ENCODE peak calls at places on chromosomes 6 and 20, in five cellular contexts. One of them, this sample, is unnamed.

GRCh38 chr6:15352884-15353283 is 107.0 kb downstream of the JARID2 start:
- DNase-seq in HepG2: no peak
- DNase-seq in K562: no peak
- DNase-seq in H1: no peak
- DNase-seq in GM12878: no peak
- DNase-seq in this sample: no peak

GRCh38 chr6:25968769-25969168 is 6.2 kb downstream of the TRIM38 start:
- DNase-seq in HepG2: no peak
- DNase-seq in K562: no peak
- DNase-seq in H1: no peak
- DNase-seq in GM12878: no peak
- DNase-seq in this sample: no peak

GRCh38 chr20:54044156-54044555 is 26.2 kb downstream of the BCAS1 start:
- DNase-seq in HepG2: no peak
- DNase-seq in K562: no peak
- DNase-seq in H1: no peak
- DNase-seq in GM12878: no peak
- DNase-seq in this sample: no peak

GRCh38 chr6:165766457-165766856 is 103.4 kb upstream of the PDE10A start:
- DNase-seq in HepG2: no peak
- DNase-seq in K562: no peak
- DNase-seq in H1: no peak
- DNase-seq in GM12878: no peak
- DNase-seq in this sample: no peak

GRCh38 chr6:129490551-129491245 is 219.3 kb downstream of the ARHGAP18 start:
- DNase-seq in HepG2: peak; percentile 43
- DNase-seq in K562: peak; percentile 48
- DNase-seq in H1: no peak
- DNase-seq in GM12878: peak; percentile 68
- DNase-seq in this sample: peak; percentile 40

GRCh38 chr6:21922086-21922485 is 328.5 kb downstream of the SOX4 start:
- DNase-seq in HepG2: no peak
- DNase-seq in K562: no peak
- DNase-seq in H1: no peak
- DNase-seq in GM12878: no peak
- DNase-seq in this sample: peak; percentile 72

GRCh38 chr6:150004783-150005717 is 20.3 kb downstream of the RAET1L start:
- DNase-seq in HepG2: peak; percentile 84
- DNase-seq in K562: peak; percentile 99
- DNase-seq in H1: peak; percentile 95
- DNase-seq in GM12878: no peak
- DNase-seq in this sample: peak; percentile 97

GRCh38 chr6:24910850-24911712 is 24.7 kb downstream of the RIPOR2 start:
- DNase-seq in HepG2: no peak
- DNase-seq in K562: no peak
- DNase-seq in H1: no peak
- DNase-seq in GM12878: no peak
- DNase-seq in this sample: peak; percentile 83

GRCh38 chr6:84638286-84638685 is 126.1 kb downstream of the TBX18 start:
- DNase-seq in HepG2: no peak
- DNase-seq in K562: no peak
- DNase-seq in H1: no peak
- DNase-seq in GM12878: no peak
- DNase-seq in this sample: no peak

GRCh38 chr6:12957321-12958051 is 240.9 kb downstream of the PHACTR1 start:
- DNase-seq in HepG2: no peak
- DNase-seq in K562: no peak
- DNase-seq in H1: peak; percentile 57
- DNase-seq in GM12878: no peak
- DNase-seq in this sample: peak; percentile 62

GRCh38 chr6:109794201-109794926 is 103.3 kb downstream of the FIG4 start:
- DNase-seq in HepG2: no peak
- DNase-seq in K562: no peak
- DNase-seq in H1: no peak
- DNase-seq in GM12878: no peak
- DNase-seq in this sample: peak; percentile 20

DNA sequence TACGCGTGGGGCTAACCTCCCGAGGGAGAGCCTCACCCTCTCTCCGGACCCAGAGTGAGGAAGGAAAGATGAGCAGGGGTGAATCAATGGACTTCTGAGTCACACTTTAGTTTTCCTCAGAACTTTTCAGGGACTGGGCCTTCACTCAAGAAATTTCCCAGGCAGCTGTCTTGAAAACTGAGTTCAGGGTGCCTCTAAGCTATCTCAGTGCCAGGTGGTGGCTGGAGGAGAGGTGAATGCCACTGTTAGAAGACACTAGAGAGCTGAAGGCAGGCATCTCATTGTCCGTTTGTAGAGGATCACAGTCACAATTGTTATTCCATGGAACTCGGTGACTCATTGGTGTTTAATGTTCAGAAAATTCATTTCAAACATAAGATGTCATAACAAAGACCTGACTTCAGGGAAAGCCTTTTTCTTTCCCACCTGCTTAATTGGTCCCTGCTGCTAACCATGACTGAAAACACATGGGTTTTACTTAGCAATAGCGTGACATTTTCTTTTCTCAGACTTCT is 5.3 kb upstream of the SERPINB6 start:
- DNase-seq in HepG2: no peak
- DNase-seq in K562: no peak
- DNase-seq in H1: no peak
- DNase-seq in GM12878: no peak
- DNase-seq in this sample: no peak
- TF ChIP-seq CREB1 in HepG2: no peak
- TF ChIP-seq CREB1 in K562: no peak
- TF ChIP-seq CREB1 in H1: no peak
- TF ChIP-seq CREB1 in GM12878: no peak
- TF ChIP-seq CREB1 in this sample: no peak

DNA sequence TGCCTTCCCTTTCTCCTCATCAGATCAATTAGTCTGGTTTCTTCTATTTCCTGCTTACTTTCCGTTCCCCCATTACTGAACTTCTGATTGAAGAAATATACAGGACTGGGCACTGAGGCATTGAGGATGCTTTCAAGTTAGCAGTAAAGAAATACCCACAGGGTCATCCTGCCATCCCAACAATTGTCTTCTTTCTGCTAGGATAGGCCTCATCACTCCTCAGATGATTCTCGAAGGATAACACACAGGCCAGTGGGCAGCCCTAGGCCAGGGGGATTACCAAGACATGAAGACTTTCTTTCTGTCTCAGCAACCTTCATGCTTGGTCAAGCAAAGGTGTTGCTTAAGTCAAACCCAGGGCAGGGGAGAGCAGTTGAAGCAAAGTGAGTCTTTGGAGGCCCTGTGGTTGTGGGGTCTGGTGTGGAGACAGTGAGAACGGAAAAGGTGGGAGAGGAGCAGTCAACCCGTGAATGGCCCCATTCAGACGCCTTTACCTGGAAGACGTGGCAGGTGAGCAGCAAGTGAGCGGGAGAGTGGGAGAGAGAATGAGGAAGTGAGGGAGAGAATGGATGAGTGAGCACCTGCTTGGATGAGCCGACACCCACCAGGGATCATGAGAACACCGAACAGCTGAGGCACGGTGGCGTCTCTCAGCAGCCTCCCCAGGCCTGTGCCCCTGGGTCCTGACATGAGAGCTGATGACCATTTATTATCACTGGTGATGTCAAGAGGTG is 462.9 kb downstream of the PREX1 start:
- DNase-seq in HepG2: no peak
- DNase-seq in K562: no peak
- DNase-seq in H1: no peak
- DNase-seq in GM12878: peak; percentile 58
- DNase-seq in this sample: no peak
- H3K4me1 ChIP-seq in HepG2: peaks cover 14% of the 10 kb centered on the region
- H3K4me1 ChIP-seq in K562: no peaks in the 10 kb centered on the region
- H3K4me1 ChIP-seq in H1: peaks cover 3% of the 10 kb centered on the region
- H3K4me1 ChIP-seq in GM12878: peaks cover 38% of the 10 kb centered on the region
- H3K4me1 ChIP-seq in this sample: no peaks in the 10 kb centered on the region

DNA sequence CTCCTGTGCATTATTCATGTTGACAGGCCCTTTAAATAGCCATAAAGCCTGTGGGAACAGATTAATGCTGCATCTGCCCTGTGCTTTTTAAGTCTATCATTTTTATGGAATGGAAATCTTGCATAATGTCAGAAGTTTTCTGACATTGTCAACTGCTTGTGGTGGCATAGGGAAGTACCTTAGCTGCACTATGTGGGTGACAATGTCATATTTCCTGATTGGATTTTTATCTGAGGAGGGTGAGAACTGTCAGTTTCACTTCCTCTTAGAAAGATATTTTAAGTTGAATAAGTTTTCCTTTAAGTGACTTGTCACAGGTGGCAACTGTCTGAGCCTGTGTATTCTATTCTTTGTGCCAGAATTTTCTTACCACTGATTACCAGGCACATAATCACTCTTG is 267.9 kb downstream of the PLCB1 start:
- DNase-seq in HepG2: no peak
- DNase-seq in K562: no peak
- DNase-seq in H1: no peak
- DNase-seq in GM12878: peak; percentile 92
- DNase-seq in this sample: no peak
- TF ChIP-seq CREB1 in HepG2: no peak
- TF ChIP-seq CREB1 in K562: no peak
- TF ChIP-seq CREB1 in H1: no peak
- TF ChIP-seq CREB1 in GM12878: no peak
- TF ChIP-seq CREB1 in this sample: no peak

GRCh38 chr20:57394087-57395082 is 3.2 kb downstream of the RBM38 start:
- DNase-seq in HepG2: no peak
- DNase-seq in K562: no peak
- DNase-seq in H1: no peak
- DNase-seq in GM12878: no peak
- DNase-seq in this sample: no peak

GRCh38 chr20:57391439-57392129 is 388 bp downstream of the RBM38 start:
- DNase-seq in HepG2: no peak
- DNase-seq in K562: peak; percentile 74
- DNase-seq in H1: no peak
- DNase-seq in GM12878: no peak
- DNase-seq in this sample: peak; percentile 33

GRCh38 chr20:57392130-57392445 is 892 bp downstream of the RBM38 start:
- DNase-seq in HepG2: no peak
- DNase-seq in K562: no peak
- DNase-seq in H1: no peak
- DNase-seq in GM12878: no peak
- DNase-seq in this sample: no peak

GRCh38 chr20:57393321-57394086 is 2.3 kb downstream of the RBM38 start:
- DNase-seq in HepG2: no peak
- DNase-seq in K562: no peak
- DNase-seq in H1: no peak
- DNase-seq in GM12878: no peak
- DNase-seq in this sample: no peak

DNA sequence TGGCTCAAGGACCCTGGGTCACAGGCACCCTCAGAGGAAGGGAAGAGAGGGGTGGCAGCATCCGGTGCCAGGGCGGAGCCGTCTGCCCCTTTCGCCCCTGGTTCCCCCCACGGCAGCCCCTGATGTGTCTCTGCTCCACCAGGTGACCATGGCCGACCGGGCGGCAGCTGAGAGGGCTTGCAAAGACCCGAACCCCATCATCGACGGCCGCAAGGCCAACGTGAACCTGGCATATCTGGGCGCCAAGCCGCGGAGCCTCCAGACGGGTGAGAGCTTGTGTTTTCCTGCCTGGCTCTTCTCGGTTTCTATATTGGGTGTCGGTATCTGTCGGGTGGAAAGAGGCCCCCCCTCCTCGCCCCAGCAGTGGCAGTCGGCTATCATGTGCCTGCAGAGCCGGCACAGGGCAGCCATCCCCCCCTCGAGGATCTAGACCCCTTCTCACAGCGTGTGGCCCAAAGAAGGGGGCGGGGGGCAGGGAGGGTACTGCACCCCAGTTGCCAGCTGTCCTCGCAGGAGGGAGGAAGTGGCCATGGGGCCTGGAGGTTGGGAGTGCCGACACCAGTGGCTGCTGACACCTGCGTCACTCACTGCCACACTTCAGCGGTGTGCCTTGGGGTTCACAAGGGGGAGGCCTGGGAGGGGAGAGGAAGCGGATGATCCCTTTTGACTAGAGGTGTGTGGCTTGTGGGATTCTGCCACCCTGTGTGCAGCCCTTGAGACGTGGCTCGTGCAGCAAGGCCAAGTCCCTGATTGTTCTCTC is 1.5 kb downstream of the RBM38 start:
- DNase-seq in HepG2: no peak
- DNase-seq in K562: peak; percentile 48
- DNase-seq in H1: no peak
- DNase-seq in GM12878: no peak
- DNase-seq in this sample: no peak
- H3K4me1 ChIP-seq in HepG2: peaks cover 37% of the 10 kb centered on the region
- H3K4me1 ChIP-seq in K562: peaks cover 34% of the 10 kb centered on the region
- H3K4me1 ChIP-seq in H1: peaks cover 5% of the 10 kb centered on the region
- H3K4me1 ChIP-seq in GM12878: peaks cover 52% of the 10 kb centered on the region
- H3K4me1 ChIP-seq in this sample: peaks cover 2% of the 10 kb centered on the region

GRCh38 chr6:38352636-38353035 is 287.1 kb downstream of the BTBD9 start:
- DNase-seq in HepG2: no peak
- DNase-seq in K562: no peak
- DNase-seq in H1: no peak
- DNase-seq in GM12878: no peak
- DNase-seq in this sample: no peak

GRCh38 chr6:38355519-38355918 is 284.2 kb downstream of the BTBD9 start:
- DNase-seq in HepG2: no peak
- DNase-seq in K562: no peak
- DNase-seq in H1: no peak
- DNase-seq in GM12878: no peak
- DNase-seq in this sample: no peak

GRCh38 chr6:38354905-38355304 is 284.8 kb downstream of the BTBD9 start:
- DNase-seq in HepG2: no peak
- DNase-seq in K562: no peak
- DNase-seq in H1: no peak
- DNase-seq in GM12878: peak; percentile 17
- DNase-seq in this sample: no peak

GRCh38 chr6:38353310-38354032 is 286.3 kb downstream of the BTBD9 start:
- DNase-seq in HepG2: no peak
- DNase-seq in K562: no peak
- DNase-seq in H1: no peak
- DNase-seq in GM12878: no peak
- DNase-seq in this sample: no peak

DNA sequence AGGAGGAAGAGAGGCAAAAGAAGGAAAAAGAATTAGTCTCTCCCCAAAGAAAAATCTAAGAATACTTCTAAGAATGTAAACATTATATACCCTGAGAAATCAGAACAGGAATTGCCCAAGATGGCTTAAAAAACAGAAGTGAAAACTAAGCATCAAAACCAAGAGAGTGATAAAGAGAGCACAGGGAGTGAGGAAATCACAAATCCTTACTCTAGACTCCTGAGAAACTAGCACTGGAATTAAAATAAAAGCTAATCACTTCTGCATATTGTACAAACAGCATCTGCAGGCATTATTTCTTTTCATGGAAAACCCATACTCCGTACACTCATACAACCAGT is 285.7 kb downstream of the BTBD9 start:
- DNase-seq in HepG2: no peak
- DNase-seq in K562: no peak
- DNase-seq in H1: no peak
- DNase-seq in GM12878: no peak
- DNase-seq in this sample: no peak
- TF ChIP-seq CREB1 in HepG2: no peak
- TF ChIP-seq CREB1 in K562: no peak
- TF ChIP-seq CREB1 in H1: no peak
- TF ChIP-seq CREB1 in GM12878: no peak
- TF ChIP-seq CREB1 in this sample: no peak

GRCh38 chr6:75608955-75609533 is 7.4 kb downstream of the SENP6 start:
- DNase-seq in HepG2: no peak
- DNase-seq in K562: no peak
- DNase-seq in H1: no peak
- DNase-seq in GM12878: no peak
- DNase-seq in this sample: no peak
- H3K4me1 ChIP-seq in HepG2: peaks cover 73% of the 10 kb centered on the region
- H3K4me1 ChIP-seq in K562: peaks cover 54% of the 10 kb centered on the region
- H3K4me1 ChIP-seq in H1: peaks cover 10% of the 10 kb centered on the region
- H3K4me1 ChIP-seq in GM12878: peaks cover 34% of the 10 kb centered on the region
- H3K4me1 ChIP-seq in this sample: peaks cover 49% of the 10 kb centered on the region

GRCh38 chr6:40710626-40711354 is 123.6 kb upstream of the LRFN2 start:
- DNase-seq in HepG2: no peak
- DNase-seq in K562: no peak
- DNase-seq in H1: no peak
- DNase-seq in GM12878: peak; percentile 15
- DNase-seq in this sample: no peak
- TF ChIP-seq CREB1 in HepG2: no peak
- TF ChIP-seq CREB1 in K562: no peak
- TF ChIP-seq CREB1 in H1: no peak
- TF ChIP-seq CREB1 in GM12878: no peak
- TF ChIP-seq CREB1 in this sample: no peak